ENCODE peak calls at places on chromosomes 2 and 18, in six cellular contexts. N, E, D, B, R and V are unnamed samples.

GRCh38 chr18:210780-211179 is 52.4 kb downstream of the USP14 start:
- DNase-seq in N (no peak), E (no peak), D (no peak), B (no peak), R (no peak), V (no peak)

GRCh38 chr2:48414640-48414979 is 115.3 kb upstream of the STON1 start:
- DNase-seq in N (no peak), E (no peak), D (no peak), B (no peak), R (no peak), V (no peak)

GRCh38 chr2:237421542-237422047 is 7.6 kb upstream of the COL6A3 start:
- DNase-seq in N (peak), E (peak), D (peak), B (peak), R (peak), V (peak)

GRCh38 chr2:238358763-238359162 is 38.4 kb downstream of the TRAF3IP1 start:
- DNase-seq in N (no peak), E (no peak), D (no peak), B (no peak), R (no peak), V (no peak)

GRCh38 chr2:131040661-131041401 is 52.4 kb downstream of the FAM168B start:
- DNase-seq in N (no peak), E (no peak), D (no peak), B (peak), R (no peak), V (no peak)

GRCh38 chr2:205642562-205643350 is 39.5 kb upstream of the NRP2 start:
- DNase-seq in N (no peak), E (no peak), D (no peak), B (peak), R (no peak), V (no peak)

GRCh38 chr2:40360652-40361051 is 91.2 kb downstream of the SLC8A1 start:
- DNase-seq in N (no peak), E (no peak), D (no peak), B (no peak), R (no peak), V (no peak)

GRCh38 chr18:36650906-36651305 is 177.9 kb downstream of the TPGS2 start:
- DNase-seq in N (no peak), E (no peak), D (no peak), B (no peak), R (no peak), V (no peak)

GRCh38 chr2:200300650-200301314 is 5.7 kb upstream of the SPATS2L start:
- DNase-seq in N (no peak), E (no peak), D (no peak), B (peak), R (no peak), V (peak)

GRCh38 chr2:132804045-132804444 is 134.0 kb upstream of the LYPD1 start:
- DNase-seq in N (no peak), E (no peak), D (no peak), B (peak), R (peak), V (no peak)

GRCh38 chr2:159084395-159085370 is 116.2 kb downstream of the TANC1 start:
- DNase-seq in N (no peak), E (no peak), D (no peak), B (peak), R (no peak), V (no peak)

GRCh38 chr2:13616059-13616458 is 899.3 kb downstream of the TRIB2 start:
- DNase-seq in N (no peak), E (no peak), D (no peak), B (no peak), R (no peak), V (no peak)

GRCh38 chr18:37720706-37721105 is 155.1 kb upstream of the CELF4 start:
- DNase-seq in N (no peak), E (no peak), D (no peak), B (no peak), R (no peak), V (no peak)

GRCh38 chr2:160741815-160742214 is 248.2 kb upstream of the RBMS1 start:
- DNase-seq in N (no peak), E (no peak), D (no peak), B (no peak), R (no peak), V (no peak)

GRCh38 chr2:50674876-50675275 is 357.1 kb downstream of the NRXN1 start:
- DNase-seq in N (no peak), E (no peak), D (no peak), B (no peak), R (no peak), V (no peak)

GRCh38 chr2:65227035-65227470 is 578 bp upstream of the ACTR2 start:
- DNase-seq in N (no peak), E (no peak), D (no peak), B (peak), R (no peak), V (no peak)

GRCh38 chr2:19623488-19623887 is 265.1 kb upstream of the OSR1 start:
- DNase-seq in N (no peak), E (no peak), D (no peak), B (peak), R (no peak), V (no peak)

GRCh38 chr2:88206665-88207347 is 36.7 kb downstream of the THNSL2 start:
- DNase-seq in N (no peak), E (no peak), D (no peak), B (no peak), R (no peak), V (no peak)

GRCh38 chr2:160308476-160308875 is 108.4 kb upstream of the ITGB6 start:
- DNase-seq in N (no peak), E (no peak), D (no peak), B (no peak), R (no peak), V (no peak)

GRCh38 chr18:8548186-8548585 is 61.1 kb upstream of the RAB12 start:
- DNase-seq in N (no peak), E (no peak), D (no peak), B (no peak), R (peak), V (no peak)

GRCh38 chr2:60552096-60552850 is 1.2 kb downstream of the BCL11A start:
- DNase-seq in N (no peak), E (no peak), D (peak), B (no peak), R (no peak), V (no peak)

GRCh38 chr2:88626171-88627054 is 851 bp downstream of the EIF2AK3 start:
- DNase-seq in N (no peak), E (no peak), D (peak), B (peak), R (no peak), V (no peak)

GRCh38 chr18:22710628-22711380 is 222.3 kb upstream of the RBBP8 start:
- DNase-seq in N (no peak), E (no peak), D (no peak), B (peak), R (no peak), V (no peak)

GRCh38 chr2:10839813-10840212 is 27.2 kb upstream of the PDIA6 start:
- DNase-seq in N (no peak), E (no peak), D (peak), B (peak), R (no peak), V (no peak)

GRCh38 chr18:79485788-79486355 is 90.1 kb downstream of the NFATC1 start:
- DNase-seq in N (no peak), E (no peak), D (no peak), B (peak), R (peak), V (no peak)

GRCh38 chr18:31891566-31891965 is 51.4 kb downstream of the TRAPPC8 start:
- DNase-seq in N (no peak), E (no peak), D (no peak), B (no peak), R (no peak), V (no peak)

GRCh38 chr18:7921938-7922587 is 354.9 kb downstream of the PTPRM start:
- DNase-seq in N (no peak), E (no peak), D (no peak), B (peak), R (no peak), V (no peak)

GRCh38 chr2:96540136-96540535 is 3.6 kb downstream of the ARID5A start:
- DNase-seq in N (peak), E (no peak), D (no peak), B (no peak), R (no peak), V (no peak)

GRCh38 chr2:177553176-177553909 is 160.8 kb downstream of the AGPS start:
- DNase-seq in N (no peak), E (no peak), D (no peak), B (peak), R (no peak), V (no peak)

GRCh38 chr18:72995558-72995957 is 127.8 kb upstream of the NETO1 start:
- DNase-seq in N (no peak), E (no peak), D (no peak), B (no peak), R (no peak), V (no peak)

GRCh38 chr2:182904844-182905243 is 38.4 kb upstream of the FRZB start:
- DNase-seq in N (no peak), E (no peak), D (no peak), B (no peak), R (no peak), V (no peak)

GRCh38 chr2:180980185-180980942 is at the start of gene UBE2E3:
- DNase-seq in N (peak), E (no peak), D (peak), B (peak), R (peak), V (peak)